ENCODE peak calls at places on chromosomes 6 and 20, in ten cellular contexts. L, A, R, T, F, B, D, P, S and H are unnamed samples.

GRCh38 chr6:160974304-160974771 is 17.2 kb upstream of the MAP3K4 start:
- DNase-seq in A (peak; percentile 100), L (peak; percentile 95), P (no peak), S (peak; percentile 73), R (no peak), B (no peak), T (no peak), F (no peak), D (peak; percentile 53), H (no peak)

GRCh38 chr20:3916347-3916746 is 27.2 kb downstream of the PANK2 start:
- DNase-seq in F (no peak), P (no peak), S (no peak), T (no peak), L (no peak), A (no peak), R (no peak), D (no peak), B (no peak), H (no peak)

GRCh38 chr6:30720738-30721197 is 616 bp downstream of the TUBB start:
- DNase-seq in T (no peak), P (peak; percentile 63), S (peak; percentile 89), R (peak; percentile 64), A (peak; percentile 71), B (peak; percentile 39), F (peak; percentile 22), L (no peak), D (peak; percentile 77), H (peak; percentile 66)

GRCh38 chr20:43909211-43909610 is 5.4 kb upstream of the TOX2 start:
- DNase-seq in L (no peak), S (no peak), A (no peak), D (no peak), B (no peak), F (no peak), P (no peak), T (no peak), R (no peak), H (no peak)

GRCh38 chr6:113858067-113858604 is 991 bp downstream of the MARCKS start:
- DNase-seq in L (peak; percentile 27), A (peak; percentile 72), F (peak; percentile 46), R (peak; percentile 38), B (peak; percentile 45), D (peak; percentile 68), T (peak; percentile 13), S (peak; percentile 73), P (peak; percentile 50), H (no peak)

GRCh38 chr6:140538926-140539325 is 1164.5 kb upstream of the CITED2 start:
- DNase-seq in L (peak; percentile 36), B (no peak), F (no peak), D (no peak), A (peak; percentile 89), T (no peak), S (no peak), P (no peak), R (no peak), H (no peak)

GRCh38 chr6:56091159-56091869 is 156.1 kb downstream of the COL21A1 start:
- DNase-seq in R (no peak), D (peak; percentile 46), P (no peak), A (peak; percentile 93), F (no peak), S (no peak), T (no peak), L (peak; percentile 95), B (no peak), H (peak; percentile 76)

GRCh38 chr20:53141651-53142050 is 169.5 kb downstream of the TSHZ2 start:
- DNase-seq in R (no peak), D (no peak), S (no peak), F (no peak), P (no peak), B (no peak), L (peak; percentile 46), T (no peak), A (peak; percentile 41), H (no peak)

GRCh38 chr20:58546756-58547526 is 31.7 kb upstream of the APCDD1L start:
- DNase-seq in L (no peak), B (no peak), F (no peak), A (no peak), S (no peak), D (no peak), R (no peak), P (no peak), T (no peak), H (no peak)